ENCODE peak calls at places on chromosomes 11 and 22, in seven cellular contexts. G, Y, Z, I, D, T and S are unnamed samples.
A peak's percentile ranks its signal among the peaks of the same experiment; 100 is the strongest.

GRCh38 chr11:534592-535518 is 521 bp downstream of the HRAS start:
- DNase-seq in G (peak; percentile 9), Z (no peak), I (no peak), Y (peak; percentile 66), T (no peak), D (peak; percentile 18), S (peak; percentile 41)

GRCh38 chr22:23534201-23534850 is 45.8 kb downstream of the IGLL1 start:
- DNase-seq in T (no peak), Z (no peak), D (no peak), G (no peak), I (peak; percentile 46), Y (no peak), S (no peak)

GRCh38 chr11:2576116-2576515 is 123.7 kb downstream of the KCNQ1OT1 start:
- DNase-seq in I (no peak), T (peak; percentile 4), D (no peak), G (no peak), Z (no peak), Y (no peak), S (no peak)

GRCh38 chr11:93751001-93751400 is 9.5 kb downstream of the C11orf54 start:
- DNase-seq in G (no peak), T (no peak), D (no peak), I (no peak), Y (no peak), Z (no peak), S (no peak)

GRCh38 chr11:74948546-74948897 is 369 bp downstream of the XRRA1 start:
- DNase-seq in I (no peak), Y (no peak), Z (no peak), G (no peak), D (no peak), T (no peak), S (no peak)

GRCh38 chr22:33005476-33005875 is 52.7 kb downstream of the SYN3 start:
- DNase-seq in Y (peak; percentile 7), D (no peak), Z (no peak), G (no peak), T (no peak), I (no peak), S (no peak)

GRCh38 chr22:28955817-28956216 is 72.4 kb downstream of the ZNRF3 start:
- DNase-seq in D (no peak), Y (no peak), T (no peak), I (no peak), G (peak; percentile 22), Z (no peak), S (peak; percentile 95)

GRCh38 chr22:16937811-16938210 is 70.2 kb downstream of the GAB4 start:
- DNase-seq in Y (no peak), T (no peak), D (no peak), I (no peak), G (no peak), Z (no peak), S (no peak)

GRCh38 chr11:45264839-45265515 is 21.2 kb downstream of the SYT13 start:
- DNase-seq in G (peak; percentile 76), Y (no peak), Z (no peak), D (no peak), I (no peak), T (no peak), S (no peak)

GRCh38 chr11:13928566-13929251 is 33.8 kb upstream of the SPON1 start:
- DNase-seq in I (no peak), G (peak; percentile 65), T (no peak), Y (no peak), Z (no peak), D (no peak), S (peak; percentile 16)

GRCh38 chr22:39923689-39924088 is 22.8 kb downstream of the GRAP2 start:
- DNase-seq in Z (no peak), Y (no peak), I (no peak), G (no peak), T (no peak), D (no peak), S (no peak)

GRCh38 chr11:93651052-93651451 is 10.4 kb upstream of the CEP295 start:
- DNase-seq in Z (no peak), G (no peak), Y (no peak), T (no peak), I (no peak), D (no peak), S (no peak)

GRCh38 chr22:40329021-40329456 is 17.3 kb upstream of the ADSL start:
- DNase-seq in D (no peak), Y (no peak), I (no peak), T (no peak), G (no peak), Z (no peak), S (no peak)

GRCh38 chr11:24531528-24531927 is 34.7 kb downstream of the LUZP2 start:
- DNase-seq in Y (no peak), Z (no peak), I (no peak), D (no peak), G (no peak), T (no peak), S (no peak)

GRCh38 chr11:38182126-38182907 is 1584.3 kb upstream of the RAG2 start:
- DNase-seq in I (no peak), Y (no peak), D (no peak), G (peak; percentile 59), Z (no peak), T (no peak), S (no peak)

GRCh38 chr11:10023202-10023601 is 270.8 kb downstream of the SBF2 start:
- DNase-seq in T (no peak), Y (no peak), D (no peak), Z (no peak), I (no peak), G (no peak), S (no peak)

GRCh38 chr11:10021563-10021962 is 272.5 kb downstream of the SBF2 start:
- DNase-seq in G (no peak), T (no peak), Y (no peak), D (no peak), Z (no peak), I (no peak), S (no peak)

GRCh38 chr11:10017050-10017449 is 277.0 kb downstream of the SBF2 start:
- DNase-seq in G (peak; percentile 24), T (no peak), D (no peak), Y (no peak), I (no peak), Z (no peak), S (no peak)

GRCh38 chr11:10022764-10023163 is 271.3 kb downstream of the SBF2 start:
- DNase-seq in Y (no peak), G (peak; percentile 21), I (no peak), T (no peak), Z (no peak), D (no peak), S (no peak)

GRCh38 chr11:10019906-10020682 is 273.9 kb downstream of the SBF2 start:
- DNase-seq in D (no peak), I (no peak), Z (no peak), G (no peak), Y (no peak), T (no peak), S (no peak)
- TF ChIP-seq CTCF in D (no peak), I (no peak), Z (no peak), G (no peak), Y (no peak), T (no peak), S (no peak)

GRCh38 chr11:60915250-60915914 is 1.4 kb downstream of the TMEM109 start:
- DNase-seq in D (peak; percentile 59), I (peak; percentile 75), G (peak; percentile 62), Z (no peak), T (peak; percentile 48), Y (peak; percentile 73), S (peak; percentile 91)

GRCh38 chr11:60917267-60917666 is 3.3 kb downstream of the TMEM109 start:
- DNase-seq in Z (no peak), T (no peak), G (no peak), D (no peak), Y (no peak), I (no peak), S (no peak)

GRCh38 chr11:60914620-60915249 is 777 bp downstream of the TMEM109 start:
- DNase-seq in I (peak; percentile 71), G (peak; percentile 31), Z (no peak), D (peak; percentile 27), Y (peak; percentile 65), T (no peak), S (peak; percentile 59)

GRCh38 chr11:60918251-60918940 is 4.4 kb downstream of the TMEM109 start:
- DNase-seq in D (no peak), G (no peak), I (no peak), Y (no peak), T (no peak), Z (no peak), S (peak; percentile 20)

GRCh38 chr11:60916669-60917206 is 2.8 kb downstream of the TMEM109 start:
- DNase-seq in T (no peak), Z (no peak), Y (no peak), I (peak; percentile 32), D (no peak), G (no peak), S (no peak)
- TF ChIP-seq CTCF in T (no peak), Z (no peak), Y (no peak), I (no peak), D (no peak), G (no peak), S (no peak)

GRCh38 chr11:35293699-35294098 is 125.7 kb downstream of the SLC1A2 start:
- DNase-seq in Z (no peak), D (no peak), I (no peak), G (no peak), T (no peak), Y (no peak), S (no peak)
- TF ChIP-seq CTCF in Z (no peak), D (no peak), I (no peak), G (no peak), T (no peak), Y (no peak), S (no peak)

GRCh38 chr11:102749101-102749725 is 24.5 kb upstream of the MMP8 start:
- DNase-seq in Y (no peak), I (no peak), T (no peak), G (no peak), D (no peak), Z (no peak), S (no peak)
- TF ChIP-seq CTCF in Y (no peak), I (no peak), T (no peak), G (no peak), D (no peak), Z (no peak), S (no peak)

GRCh38 chr11:65378208-65378927 is 4.1 kb downstream of the SLC25A45 start:
- DNase-seq in D (no peak), Z (no peak), G (no peak), T (no peak), I (no peak), Y (no peak), S (peak; percentile 23)
- TF ChIP-seq CTCF in D (no peak), Z (no peak), G (no peak), T (no peak), I (no peak), Y (peak; percentile 34), S (no peak)